ENCODE peak calls at places on chromosomes 13 and 19, in four cellular contexts. One of them, this sample, is unnamed.

GRCh38 chr13:27556109-27556508 is 64.2 kb downstream of the LNX2 start:
- DNase-seq in HL-60: peak
- DNase-seq in stimulated activated CD8-positive, alpha-beta memory T cell treated with anti-CD3 and anti-CD28 coated beads, Interleukin-15, amount 100 ng/mL, for 1 hour: no peak
- DNase-seq in CD8-positive, alpha-beta memory T cell: no peak
- DNase-seq in this sample: peak

GRCh38 chr19:47240561-47240960 is 9.6 kb upstream of the BBC3 start:
- DNase-seq in HL-60: no peak
- DNase-seq in stimulated activated CD8-positive, alpha-beta memory T cell treated with anti-CD3 and anti-CD28 coated beads, Interleukin-15, amount 100 ng/mL, for 1 hour: no peak
- DNase-seq in CD8-positive, alpha-beta memory T cell: no peak
- DNase-seq in this sample: no peak

GRCh38 chr19:34713262-34713637 is 20.8 kb upstream of the ZNF181 start:
- DNase-seq in HL-60: no peak
- DNase-seq in stimulated activated CD8-positive, alpha-beta memory T cell treated with anti-CD3 and anti-CD28 coated beads, Interleukin-15, amount 100 ng/mL, for 1 hour: no peak
- DNase-seq in CD8-positive, alpha-beta memory T cell: no peak
- DNase-seq in this sample: no peak

GRCh38 chr19:44710483-44710882 is 11.5 kb downstream of the CEACAM16 start:
- DNase-seq in HL-60: no peak
- DNase-seq in stimulated activated CD8-positive, alpha-beta memory T cell treated with anti-CD3 and anti-CD28 coated beads, Interleukin-15, amount 100 ng/mL, for 1 hour: no peak
- DNase-seq in CD8-positive, alpha-beta memory T cell: no peak
- DNase-seq in this sample: no peak

GRCh38 chr13:94033098-94033497 is 446.4 kb downstream of the DCT start:
- DNase-seq in HL-60: no peak
- DNase-seq in stimulated activated CD8-positive, alpha-beta memory T cell treated with anti-CD3 and anti-CD28 coated beads, Interleukin-15, amount 100 ng/mL, for 1 hour: no peak
- DNase-seq in CD8-positive, alpha-beta memory T cell: no peak
- DNase-seq in this sample: no peak

GRCh38 chr13:41694902-41695301 is 237.6 kb downstream of the RGCC start:
- DNase-seq in HL-60: no peak
- DNase-seq in stimulated activated CD8-positive, alpha-beta memory T cell treated with anti-CD3 and anti-CD28 coated beads, Interleukin-15, amount 100 ng/mL, for 1 hour: no peak
- DNase-seq in CD8-positive, alpha-beta memory T cell: no peak
- DNase-seq in this sample: peak

GRCh38 chr13:79405501-79405830 is 589 bp downstream of the RBM26 start:
- DNase-seq in HL-60: peak
- DNase-seq in stimulated activated CD8-positive, alpha-beta memory T cell treated with anti-CD3 and anti-CD28 coated beads, Interleukin-15, amount 100 ng/mL, for 1 hour: no peak
- DNase-seq in CD8-positive, alpha-beta memory T cell: no peak
- DNase-seq in this sample: no peak

GRCh38 chr13:40550130-40550529 is 116.3 kb downstream of the FOXO1 start:
- DNase-seq in HL-60: no peak
- DNase-seq in stimulated activated CD8-positive, alpha-beta memory T cell treated with anti-CD3 and anti-CD28 coated beads, Interleukin-15, amount 100 ng/mL, for 1 hour: no peak
- DNase-seq in CD8-positive, alpha-beta memory T cell: no peak
- DNase-seq in this sample: peak

GRCh38 chr19:42436006-42436405 is 6.7 kb downstream of the CXCL17 start:
- DNase-seq in HL-60: no peak
- DNase-seq in stimulated activated CD8-positive, alpha-beta memory T cell treated with anti-CD3 and anti-CD28 coated beads, Interleukin-15, amount 100 ng/mL, for 1 hour: no peak
- DNase-seq in CD8-positive, alpha-beta memory T cell: no peak
- DNase-seq in this sample: no peak

GRCh38 chr19:46068345-46069258 is 27.8 kb upstream of the IGFL4 start:
- DNase-seq in HL-60: peak
- DNase-seq in stimulated activated CD8-positive, alpha-beta memory T cell treated with anti-CD3 and anti-CD28 coated beads, Interleukin-15, amount 100 ng/mL, for 1 hour: no peak
- DNase-seq in CD8-positive, alpha-beta memory T cell: no peak
- DNase-seq in this sample: peak

GRCh38 chr13:104757712-104758111 is 1691.5 kb upstream of the SLC10A2 start:
- DNase-seq in HL-60: no peak
- DNase-seq in stimulated activated CD8-positive, alpha-beta memory T cell treated with anti-CD3 and anti-CD28 coated beads, Interleukin-15, amount 100 ng/mL, for 1 hour: no peak
- DNase-seq in CD8-positive, alpha-beta memory T cell: no peak
- DNase-seq in this sample: no peak

GRCh38 chr19:58196911-58197616 is 14.2 kb downstream of the ZNF274 start:
- DNase-seq in HL-60: peak
- DNase-seq in stimulated activated CD8-positive, alpha-beta memory T cell treated with anti-CD3 and anti-CD28 coated beads, Interleukin-15, amount 100 ng/mL, for 1 hour: no peak
- DNase-seq in CD8-positive, alpha-beta memory T cell: peak
- DNase-seq in this sample: no peak

GRCh38 chr13:98976941-98977340 is 923 bp downstream of the DOCK9 start:
- DNase-seq in HL-60: no peak
- DNase-seq in stimulated activated CD8-positive, alpha-beta memory T cell treated with anti-CD3 and anti-CD28 coated beads, Interleukin-15, amount 100 ng/mL, for 1 hour: no peak
- DNase-seq in CD8-positive, alpha-beta memory T cell: no peak
- DNase-seq in this sample: no peak

GRCh38 chr13:52047463-52047862 is 23.0 kb downstream of the UTP14C start:
- DNase-seq in HL-60: no peak
- DNase-seq in stimulated activated CD8-positive, alpha-beta memory T cell treated with anti-CD3 and anti-CD28 coated beads, Interleukin-15, amount 100 ng/mL, for 1 hour: no peak
- DNase-seq in CD8-positive, alpha-beta memory T cell: no peak
- DNase-seq in this sample: no peak

GRCh38 chr19:47406711-47407416 is 12.5 kb downstream of the MEIS3 start:
- DNase-seq in HL-60: no peak
- DNase-seq in stimulated activated CD8-positive, alpha-beta memory T cell treated with anti-CD3 and anti-CD28 coated beads, Interleukin-15, amount 100 ng/mL, for 1 hour: no peak
- DNase-seq in CD8-positive, alpha-beta memory T cell: no peak
- DNase-seq in this sample: no peak

GRCh38 chr19:2428027-2428690 is 773 bp upstream of the TIMM13 start:
- DNase-seq in HL-60: no peak
- DNase-seq in stimulated activated CD8-positive, alpha-beta memory T cell treated with anti-CD3 and anti-CD28 coated beads, Interleukin-15, amount 100 ng/mL, for 1 hour: no peak
- DNase-seq in CD8-positive, alpha-beta memory T cell: no peak
- DNase-seq in this sample: peak

GRCh38 chr13:82800391-82800790 is 1081.9 kb downstream of the SLITRK1 start:
- DNase-seq in HL-60: no peak
- DNase-seq in stimulated activated CD8-positive, alpha-beta memory T cell treated with anti-CD3 and anti-CD28 coated beads, Interleukin-15, amount 100 ng/mL, for 1 hour: no peak
- DNase-seq in CD8-positive, alpha-beta memory T cell: no peak
- DNase-seq in this sample: no peak

GRCh38 chr13:21966014-21966413 is 295.1 kb downstream of the FGF9 start:
- DNase-seq in HL-60: no peak
- DNase-seq in stimulated activated CD8-positive, alpha-beta memory T cell treated with anti-CD3 and anti-CD28 coated beads, Interleukin-15, amount 100 ng/mL, for 1 hour: no peak
- DNase-seq in CD8-positive, alpha-beta memory T cell: no peak
- DNase-seq in this sample: no peak

GRCh38 chr13:64276232-64276631 is 2860.6 kb upstream of the PCDH20 start:
- DNase-seq in HL-60: no peak
- DNase-seq in stimulated activated CD8-positive, alpha-beta memory T cell treated with anti-CD3 and anti-CD28 coated beads, Interleukin-15, amount 100 ng/mL, for 1 hour: no peak
- DNase-seq in CD8-positive, alpha-beta memory T cell: no peak
- DNase-seq in this sample: no peak

GRCh38 chr13:90933097-90933826 is 414.2 kb upstream of the MIR17HG start:
- DNase-seq in HL-60: no peak
- DNase-seq in stimulated activated CD8-positive, alpha-beta memory T cell treated with anti-CD3 and anti-CD28 coated beads, Interleukin-15, amount 100 ng/mL, for 1 hour: no peak
- DNase-seq in CD8-positive, alpha-beta memory T cell: no peak
- DNase-seq in this sample: no peak

GRCh38 chr19:2549701-2550191 is 73.8 kb downstream of the GADD45B start:
- DNase-seq in HL-60: peak
- DNase-seq in stimulated activated CD8-positive, alpha-beta memory T cell treated with anti-CD3 and anti-CD28 coated beads, Interleukin-15, amount 100 ng/mL, for 1 hour: no peak
- DNase-seq in CD8-positive, alpha-beta memory T cell: no peak
- DNase-seq in this sample: peak

GRCh38 chr13:48761256-48761655 is 107.5 kb downstream of the CYSLTR2 start:
- DNase-seq in HL-60: no peak
- DNase-seq in stimulated activated CD8-positive, alpha-beta memory T cell treated with anti-CD3 and anti-CD28 coated beads, Interleukin-15, amount 100 ng/mL, for 1 hour: no peak
- DNase-seq in CD8-positive, alpha-beta memory T cell: no peak
- DNase-seq in this sample: no peak

GRCh38 chr19:2296141-2296540 is 11.8 kb downstream of the LINGO3 start:
- DNase-seq in HL-60: no peak
- DNase-seq in stimulated activated CD8-positive, alpha-beta memory T cell treated with anti-CD3 and anti-CD28 coated beads, Interleukin-15, amount 100 ng/mL, for 1 hour: no peak
- DNase-seq in CD8-positive, alpha-beta memory T cell: no peak
- DNase-seq in this sample: no peak

GRCh38 chr13:49060698-49061387 is 85.1 kb downstream of the FNDC3A start:
- DNase-seq in HL-60: no peak
- DNase-seq in stimulated activated CD8-positive, alpha-beta memory T cell treated with anti-CD3 and anti-CD28 coated beads, Interleukin-15, amount 100 ng/mL, for 1 hour: no peak
- DNase-seq in CD8-positive, alpha-beta memory T cell: no peak
- DNase-seq in this sample: no peak

GRCh38 chr13:113320226-113320875 is 23.3 kb downstream of the LAMP1 start:
- DNase-seq in HL-60: no peak
- DNase-seq in stimulated activated CD8-positive, alpha-beta memory T cell treated with anti-CD3 and anti-CD28 coated beads, Interleukin-15, amount 100 ng/mL, for 1 hour: no peak
- DNase-seq in CD8-positive, alpha-beta memory T cell: no peak
- DNase-seq in this sample: no peak

GRCh38 chr19:57067440-57067839 is 52.3 kb upstream of the USP29 start:
- DNase-seq in HL-60: no peak
- DNase-seq in stimulated activated CD8-positive, alpha-beta memory T cell treated with anti-CD3 and anti-CD28 coated beads, Interleukin-15, amount 100 ng/mL, for 1 hour: no peak
- DNase-seq in CD8-positive, alpha-beta memory T cell: no peak
- DNase-seq in this sample: no peak

GRCh38 chr19:423691-424466 is 14.9 kb upstream of the C2CD4C start:
- DNase-seq in HL-60: no peak
- DNase-seq in stimulated activated CD8-positive, alpha-beta memory T cell treated with anti-CD3 and anti-CD28 coated beads, Interleukin-15, amount 100 ng/mL, for 1 hour: no peak
- DNase-seq in CD8-positive, alpha-beta memory T cell: no peak
- DNase-seq in this sample: no peak

GRCh38 chr19:28905996-28906395 is 307.0 kb downstream of the UQCRFS1 start:
- DNase-seq in HL-60: no peak
- DNase-seq in stimulated activated CD8-positive, alpha-beta memory T cell treated with anti-CD3 and anti-CD28 coated beads, Interleukin-15, amount 100 ng/mL, for 1 hour: no peak
- DNase-seq in CD8-positive, alpha-beta memory T cell: no peak
- DNase-seq in this sample: peak

GRCh38 chr13:111344471-111345191 is 24.2 kb downstream of the TEX29 start:
- DNase-seq in HL-60: no peak
- DNase-seq in stimulated activated CD8-positive, alpha-beta memory T cell treated with anti-CD3 and anti-CD28 coated beads, Interleukin-15, amount 100 ng/mL, for 1 hour: no peak
- DNase-seq in CD8-positive, alpha-beta memory T cell: no peak
- DNase-seq in this sample: peak

This sample was measured in brain microvascular endothelial cell.